ENCODE peak calls at places on chromosomes 1 and 21, in five cellular contexts. Z, S, P, G and F are unnamed samples.

GRCh38 chr1:9106286-9106685 is 22.6 kb downstream of the GPR157 start:
- DNase-seq in P (no peak), S (no peak), Z (no peak), G (no peak), F (no peak)

GRCh38 chr1:236692722-236693121 is 6.4 kb downstream of the ACTN2 start:
- DNase-seq in P (no peak), S (no peak), G (no peak), Z (no peak), F (no peak)

GRCh38 chr21:34345091-34345871 is 18.5 kb upstream of the KCNE2 start:
- DNase-seq in P (no peak), G (no peak), S (peak; percentile 25), Z (no peak), F (peak; percentile 21)

GRCh38 chr1:167514278-167514677 is 4.1 kb downstream of the CD247 start:
- DNase-seq in Z (no peak), P (no peak), S (no peak), G (no peak), F (no peak)

GRCh38 chr1:67190942-67191341 is 24.7 kb downstream of the IL23R start:
- DNase-seq in S (no peak), P (no peak), Z (no peak), G (no peak), F (no peak)

GRCh38 chr1:99645699-99646531 is at the start of gene PALMD:
- DNase-seq in P (no peak), G (peak; percentile 82), S (peak; percentile 34), Z (peak; percentile 32), F (peak; percentile 36)

GRCh38 chr1:84365225-84366221 is 32.8 kb upstream of the DNASE2B start:
- DNase-seq in P (no peak), G (peak; percentile 97), Z (peak; percentile 93), S (peak; percentile 97), F (peak; percentile 87)

GRCh38 chr1:12230549-12231275 is 882 bp downstream of the VPS13D start:
- DNase-seq in P (no peak), Z (no peak), G (no peak), S (peak; percentile 17), F (peak; percentile 70)

GRCh38 chr1:93613895-93614294 is 67.7 kb downstream of the BCAR3 start:
- DNase-seq in P (no peak), G (no peak), S (peak; percentile 68), Z (no peak), F (peak; percentile 88)

GRCh38 chr1:172678990-172679772 is 20.3 kb downstream of the FASLG start:
- DNase-seq in S (no peak), P (no peak), Z (no peak), G (no peak), F (no peak)

GRCh38 chr1:92211166-92211565 is 6.5 kb upstream of the C1orf146 start:
- DNase-seq in Z (no peak), G (peak; percentile 41), S (peak; percentile 92), P (no peak), F (peak; percentile 79)

GRCh38 chr21:15112858-15113257 is 48.1 kb upstream of the NRIP1 start:
- DNase-seq in P (no peak), Z (no peak), G (peak; percentile 6), S (peak; percentile 10), F (no peak)

GRCh38 chr1:32977546-32978087 is 13.0 kb upstream of the RNF19B start:
- DNase-seq in G (no peak), S (no peak), Z (no peak), P (no peak), F (no peak)